ENCODE peak calls at places on chromosome 3, in ten cellular contexts. One of them, this sample, is unnamed.

GRCh38 chr3:156477306-156477705 is 77.6 kb downstream of the SSR3 start:
- DNase-seq in K562: no peak
- DNase-seq in H9: peak
- DNase-seq in heart left ventricle: no peak
- DNase-seq in naive thymus-derived CD4-positive, alpha-beta T cell: no peak
- DNase-seq in upper lobe of right lung: no peak
- DNase-seq in SJSA1: peak
- DNase-seq in left ventricle myocardium inferior: no peak
- DNase-seq in A549: no peak
- DNase-seq in cardiac muscle cell: peak
- DNase-seq in this sample: no peak

GRCh38 chr3:23611737-23612295 is 193.9 kb upstream of the UBE2E1 start:
- DNase-seq in upper lobe of right lung: peak
- DNase-seq in cardiac muscle cell: peak
- DNase-seq in heart left ventricle: peak
- DNase-seq in K562: no peak
- DNase-seq in left ventricle myocardium inferior: peak
- DNase-seq in naive thymus-derived CD4-positive, alpha-beta T cell: no peak
- DNase-seq in SJSA1: peak
- DNase-seq in H9: no peak
- DNase-seq in A549: no peak
- DNase-seq in this sample: peak

GRCh38 chr3:101042996-101043686 is 49.9 kb upstream of the ABI3BP start:
- DNase-seq in naive thymus-derived CD4-positive, alpha-beta T cell: no peak
- DNase-seq in SJSA1: peak
- DNase-seq in A549: peak
- DNase-seq in upper lobe of right lung: no peak
- DNase-seq in heart left ventricle: no peak
- DNase-seq in K562: no peak
- DNase-seq in cardiac muscle cell: no peak
- DNase-seq in left ventricle myocardium inferior: no peak
- DNase-seq in H9: no peak
- DNase-seq in this sample: no peak

GRCh38 chr3:100899440-100900091 is 93.7 kb downstream of the ABI3BP start:
- DNase-seq in cardiac muscle cell: no peak
- DNase-seq in SJSA1: no peak
- DNase-seq in naive thymus-derived CD4-positive, alpha-beta T cell: no peak
- DNase-seq in K562: no peak
- DNase-seq in H9: no peak
- DNase-seq in upper lobe of right lung: no peak
- DNase-seq in left ventricle myocardium inferior: no peak
- DNase-seq in A549: no peak
- DNase-seq in heart left ventricle: no peak
- DNase-seq in this sample: no peak

GRCh38 chr3:142888484-142889262 is at the start of gene PCOLCE2:
- DNase-seq in naive thymus-derived CD4-positive, alpha-beta T cell: peak
- DNase-seq in heart left ventricle: peak
- DNase-seq in SJSA1: peak
- DNase-seq in cardiac muscle cell: peak
- DNase-seq in upper lobe of right lung: peak
- DNase-seq in A549: peak
- DNase-seq in left ventricle myocardium inferior: peak
- DNase-seq in H9: peak
- DNase-seq in K562: peak
- DNase-seq in this sample: peak

GRCh38 chr3:186931487-186932280 is 1.4 kb downstream of the ST6GAL1 start:
- DNase-seq in upper lobe of right lung: peak
- DNase-seq in K562: peak
- DNase-seq in SJSA1: peak
- DNase-seq in left ventricle myocardium inferior: peak
- DNase-seq in A549: no peak
- DNase-seq in cardiac muscle cell: peak
- DNase-seq in H9: peak
- DNase-seq in naive thymus-derived CD4-positive, alpha-beta T cell: peak
- DNase-seq in heart left ventricle: peak
- DNase-seq in this sample: no peak

GRCh38 chr3:20038679-20039078 is 1.6 kb upstream of the KAT2B start:
- DNase-seq in naive thymus-derived CD4-positive, alpha-beta T cell: no peak
- DNase-seq in A549: no peak
- DNase-seq in heart left ventricle: no peak
- DNase-seq in upper lobe of right lung: no peak
- DNase-seq in H9: no peak
- DNase-seq in left ventricle myocardium inferior: no peak
- DNase-seq in cardiac muscle cell: no peak
- DNase-seq in K562: peak
- DNase-seq in SJSA1: no peak
- DNase-seq in this sample: no peak

GRCh38 chr3:10508619-10509260 is 3.4 kb upstream of the ATP2B2 start:
- DNase-seq in H9: no peak
- DNase-seq in cardiac muscle cell: no peak
- DNase-seq in K562: no peak
- DNase-seq in A549: no peak
- DNase-seq in naive thymus-derived CD4-positive, alpha-beta T cell: no peak
- DNase-seq in SJSA1: no peak
- DNase-seq in heart left ventricle: no peak
- DNase-seq in upper lobe of right lung: no peak
- DNase-seq in left ventricle myocardium inferior: no peak
- DNase-seq in this sample: no peak

GRCh38 chr3:45881031-45882022 is 5.0 kb upstream of the CCR9 start:
- DNase-seq in left ventricle myocardium inferior: no peak
- DNase-seq in upper lobe of right lung: no peak
- DNase-seq in SJSA1: no peak
- DNase-seq in naive thymus-derived CD4-positive, alpha-beta T cell: no peak
- DNase-seq in A549: no peak
- DNase-seq in heart left ventricle: no peak
- DNase-seq in cardiac muscle cell: peak
- DNase-seq in H9: no peak
- DNase-seq in K562: peak
- DNase-seq in this sample: no peak

GRCh38 chr3:154125378-154126030 is 4.3 kb downstream of the ARHGEF26 start:
- DNase-seq in cardiac muscle cell: no peak
- DNase-seq in H9: no peak
- DNase-seq in heart left ventricle: no peak
- DNase-seq in naive thymus-derived CD4-positive, alpha-beta T cell: no peak
- DNase-seq in upper lobe of right lung: no peak
- DNase-seq in left ventricle myocardium inferior: no peak
- DNase-seq in SJSA1: no peak
- DNase-seq in A549: peak
- DNase-seq in K562: no peak
- DNase-seq in this sample: no peak

GRCh38 chr3:114694251-114694650 is 400.4 kb downstream of the TIGIT start:
- DNase-seq in A549: no peak
- DNase-seq in upper lobe of right lung: no peak
- DNase-seq in SJSA1: no peak
- DNase-seq in K562: no peak
- DNase-seq in cardiac muscle cell: no peak
- DNase-seq in heart left ventricle: no peak
- DNase-seq in H9: no peak
- DNase-seq in left ventricle myocardium inferior: no peak
- DNase-seq in naive thymus-derived CD4-positive, alpha-beta T cell: no peak
- DNase-seq in this sample: no peak

GRCh38 chr3:18372786-18373405 is 52.2 kb downstream of the SATB1 start:
- DNase-seq in left ventricle myocardium inferior: no peak
- DNase-seq in heart left ventricle: no peak
- DNase-seq in H9: no peak
- DNase-seq in K562: no peak
- DNase-seq in upper lobe of right lung: no peak
- DNase-seq in A549: no peak
- DNase-seq in cardiac muscle cell: no peak
- DNase-seq in naive thymus-derived CD4-positive, alpha-beta T cell: peak
- DNase-seq in SJSA1: no peak
- DNase-seq in this sample: no peak

GRCh38 chr3:99418209-99418635 is 220.2 kb upstream of the COL8A1 start:
- DNase-seq in SJSA1: no peak
- DNase-seq in A549: no peak
- DNase-seq in H9: no peak
- DNase-seq in naive thymus-derived CD4-positive, alpha-beta T cell: no peak
- DNase-seq in upper lobe of right lung: no peak
- DNase-seq in heart left ventricle: no peak
- DNase-seq in K562: no peak
- DNase-seq in cardiac muscle cell: no peak
- DNase-seq in left ventricle myocardium inferior: no peak
- DNase-seq in this sample: no peak

GRCh38 chr3:136250862-136251460 is 821 bp downstream of the PCCB start:
- DNase-seq in H9: peak
- DNase-seq in naive thymus-derived CD4-positive, alpha-beta T cell: no peak
- DNase-seq in K562: peak
- DNase-seq in cardiac muscle cell: peak
- DNase-seq in A549: peak
- DNase-seq in heart left ventricle: peak
- DNase-seq in left ventricle myocardium inferior: peak
- DNase-seq in upper lobe of right lung: peak
- DNase-seq in SJSA1: no peak
- DNase-seq in this sample: peak

GRCh38 chr3:149592758-149593240 is 65.0 kb downstream of the WWTR1 start:
- DNase-seq in A549: no peak
- DNase-seq in SJSA1: no peak
- DNase-seq in left ventricle myocardium inferior: peak
- DNase-seq in naive thymus-derived CD4-positive, alpha-beta T cell: no peak
- DNase-seq in heart left ventricle: peak
- DNase-seq in cardiac muscle cell: no peak
- DNase-seq in upper lobe of right lung: no peak
- DNase-seq in H9: no peak
- DNase-seq in K562: no peak
- DNase-seq in this sample: no peak

GRCh38 chr3:84126160-84126559 is 832.6 kb upstream of the CADM2 start:
- DNase-seq in cardiac muscle cell: no peak
- DNase-seq in A549: no peak
- DNase-seq in heart left ventricle: no peak
- DNase-seq in upper lobe of right lung: peak
- DNase-seq in SJSA1: no peak
- DNase-seq in left ventricle myocardium inferior: no peak
- DNase-seq in naive thymus-derived CD4-positive, alpha-beta T cell: no peak
- DNase-seq in H9: no peak
- DNase-seq in K562: peak
- DNase-seq in this sample: no peak

GRCh38 chr3:161770532-161771386 is 274.2 kb downstream of the OTOL1 start:
- DNase-seq in cardiac muscle cell: no peak
- DNase-seq in upper lobe of right lung: no peak
- DNase-seq in heart left ventricle: no peak
- DNase-seq in H9: no peak
- DNase-seq in naive thymus-derived CD4-positive, alpha-beta T cell: no peak
- DNase-seq in left ventricle myocardium inferior: no peak
- DNase-seq in SJSA1: no peak
- DNase-seq in K562: no peak
- DNase-seq in A549: no peak
- DNase-seq in this sample: no peak

GRCh38 chr3:14216257-14217048 is 37.8 kb downstream of the LSM3 start:
- DNase-seq in heart left ventricle: peak
- DNase-seq in cardiac muscle cell: peak
- DNase-seq in A549: peak
- DNase-seq in left ventricle myocardium inferior: peak
- DNase-seq in K562: peak
- DNase-seq in naive thymus-derived CD4-positive, alpha-beta T cell: peak
- DNase-seq in SJSA1: no peak
- DNase-seq in H9: peak
- DNase-seq in upper lobe of right lung: no peak
- DNase-seq in this sample: no peak

GRCh38 chr3:129195731-129196256 is 12.1 kb upstream of the CNBP start:
- DNase-seq in H9: no peak
- DNase-seq in heart left ventricle: peak
- DNase-seq in left ventricle myocardium inferior: peak
- DNase-seq in cardiac muscle cell: no peak
- DNase-seq in naive thymus-derived CD4-positive, alpha-beta T cell: no peak
- DNase-seq in A549: peak
- DNase-seq in upper lobe of right lung: no peak
- DNase-seq in SJSA1: peak
- DNase-seq in K562: peak
- DNase-seq in this sample: peak
- H3K27ac ChIP-seq in H9: no peak
- H3K27ac ChIP-seq in heart left ventricle: peak
- H3K27ac ChIP-seq in left ventricle myocardium inferior: peak
- H3K27ac ChIP-seq in cardiac muscle cell: peak
- H3K27ac ChIP-seq in naive thymus-derived CD4-positive, alpha-beta T cell: no peak
- H3K27ac ChIP-seq in A549: peak
- H3K27ac ChIP-seq in upper lobe of right lung: peak
- H3K27ac ChIP-seq in SJSA1: peak
- H3K27ac ChIP-seq in K562: peak
- H3K27ac ChIP-seq in this sample: peak

DNA sequence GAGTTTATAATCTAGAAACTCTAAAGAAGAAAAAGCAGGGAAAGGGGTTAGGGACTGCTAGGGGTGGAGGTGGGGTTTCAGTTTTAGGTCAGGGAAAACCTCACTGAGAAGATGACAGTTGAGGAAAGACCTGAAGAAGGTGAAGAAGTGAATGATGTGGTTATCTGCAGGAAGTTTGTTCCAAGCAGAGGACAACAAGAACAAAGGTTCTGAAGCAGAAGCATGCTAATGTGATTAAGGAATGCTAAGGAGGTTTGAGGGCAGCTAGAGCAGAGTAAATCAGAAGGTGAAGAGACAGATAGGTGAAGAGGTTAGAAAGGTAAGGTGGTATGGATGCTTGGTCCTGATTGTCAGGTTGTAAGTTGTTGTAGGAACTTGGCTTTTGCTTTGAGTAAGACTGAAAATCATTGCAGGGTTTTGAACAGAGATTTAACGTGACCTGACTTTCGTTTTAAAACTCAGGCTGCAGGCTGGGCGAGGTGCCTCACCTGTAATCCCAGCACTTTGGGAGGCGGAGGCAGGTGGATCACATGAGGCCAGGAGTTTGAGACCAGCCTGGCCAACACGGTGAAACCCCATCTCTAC is 8.6 kb downstream of the OXSR1 start:
- DNase-seq in heart left ventricle: no peak
- DNase-seq in naive thymus-derived CD4-positive, alpha-beta T cell: no peak
- DNase-seq in K562: no peak
- DNase-seq in left ventricle myocardium inferior: no peak
- DNase-seq in upper lobe of right lung: no peak
- DNase-seq in A549: no peak
- DNase-seq in SJSA1: no peak
- DNase-seq in H9: no peak
- DNase-seq in cardiac muscle cell: no peak
- DNase-seq in this sample: no peak
- H3K27ac ChIP-seq in heart left ventricle: no peak
- H3K27ac ChIP-seq in naive thymus-derived CD4-positive, alpha-beta T cell: no peak
- H3K27ac ChIP-seq in K562: no peak
- H3K27ac ChIP-seq in left ventricle myocardium inferior: no peak
- H3K27ac ChIP-seq in upper lobe of right lung: no peak
- H3K27ac ChIP-seq in A549: no peak
- H3K27ac ChIP-seq in SJSA1: peak
- H3K27ac ChIP-seq in H9: no peak
- H3K27ac ChIP-seq in cardiac muscle cell: no peak
- H3K27ac ChIP-seq in this sample: no peak

GRCh38 chr3:47016934-47017435 is 37.5 kb downstream of the NBEAL2 start:
- DNase-seq in SJSA1: peak
- DNase-seq in cardiac muscle cell: no peak
- DNase-seq in naive thymus-derived CD4-positive, alpha-beta T cell: no peak
- DNase-seq in A549: no peak
- DNase-seq in K562: peak
- DNase-seq in H9: no peak
- DNase-seq in upper lobe of right lung: no peak
- DNase-seq in heart left ventricle: no peak
- DNase-seq in left ventricle myocardium inferior: no peak
- DNase-seq in this sample: no peak
- H3K27ac ChIP-seq in SJSA1: peak
- H3K27ac ChIP-seq in cardiac muscle cell: no peak
- H3K27ac ChIP-seq in naive thymus-derived CD4-positive, alpha-beta T cell: peak
- H3K27ac ChIP-seq in A549: no peak
- H3K27ac ChIP-seq in K562: peak
- H3K27ac ChIP-seq in H9: no peak
- H3K27ac ChIP-seq in upper lobe of right lung: peak
- H3K27ac ChIP-seq in heart left ventricle: no peak
- H3K27ac ChIP-seq in left ventricle myocardium inferior: no peak
- H3K27ac ChIP-seq in this sample: no peak

GRCh38 chr3:174620855-174621457 is 238.2 kb upstream of the NAALADL2 start:
- DNase-seq in naive thymus-derived CD4-positive, alpha-beta T cell: no peak
- DNase-seq in cardiac muscle cell: no peak
- DNase-seq in A549: no peak
- DNase-seq in SJSA1: no peak
- DNase-seq in H9: no peak
- DNase-seq in left ventricle myocardium inferior: no peak
- DNase-seq in heart left ventricle: no peak
- DNase-seq in K562: no peak
- DNase-seq in upper lobe of right lung: no peak
- DNase-seq in this sample: no peak
- H3K27ac ChIP-seq in naive thymus-derived CD4-positive, alpha-beta T cell: no peak
- H3K27ac ChIP-seq in cardiac muscle cell: no peak
- H3K27ac ChIP-seq in A549: no peak
- H3K27ac ChIP-seq in SJSA1: no peak
- H3K27ac ChIP-seq in H9: no peak
- H3K27ac ChIP-seq in left ventricle myocardium inferior: no peak
- H3K27ac ChIP-seq in heart left ventricle: no peak
- H3K27ac ChIP-seq in K562: no peak
- H3K27ac ChIP-seq in upper lobe of right lung: no peak
- H3K27ac ChIP-seq in this sample: no peak